ENCODE peak calls at places on chromosomes 4 and X, in four cellular contexts. Z, B, O and E are unnamed samples. For H3K27me3, the result is how much of the 10 kb centered on the place peaks cover.

GRCh38 chr4:6953751-6954380 is 44.2 kb downstream of the TBC1D14 start:
- DNase-seq in Z (no peak), B (peak), O (peak), E (peak)

GRCh38 chr4:95409750-95410149 is 139.0 kb downstream of the UNC5C start:
- DNase-seq in Z (no peak), B (no peak), O (no peak), E (no peak)

GRCh38 chr4:33407496-33407895 is 2687.3 kb downstream of the PCDH7 start:
- DNase-seq in Z (no peak), B (no peak), O (no peak), E (peak)

GRCh38 chrX:84336646-84337045 is 148.6 kb upstream of the RPS6KA6 start:
- DNase-seq in Z (no peak), B (no peak), O (no peak), E (no peak)

GRCh38 chr4:141395246-141395830 is 174.6 kb downstream of the ZNF330 start:
- DNase-seq in Z (no peak), B (no peak), O (no peak), E (peak)

GRCh38 chr4:151983854-151984253 is 223.0 kb upstream of the GATB start:
- DNase-seq in Z (no peak), B (no peak), O (no peak), E (no peak)

GRCh38 chr4:151940926-151941617 is 180.3 kb upstream of the GATB start:
- DNase-seq in Z (no peak), B (no peak), O (no peak), E (peak)

GRCh38 chr4:11416071-11416766 is 12.5 kb downstream of the HS3ST1 start:
- DNase-seq in Z (no peak), B (no peak), O (no peak), E (no peak)

GRCh38 chr4:11039494-11040142 is 355.1 kb upstream of the CLNK start:
- DNase-seq in Z (no peak), B (no peak), O (no peak), E (no peak)

GRCh38 chr4:10347281-10347795 is 109.9 kb downstream of the ZNF518B start:
- DNase-seq in Z (no peak), B (no peak), O (no peak), E (no peak)

GRCh38 chrX:14758029-14758491 is 114.8 kb downstream of the FANCB start:
- DNase-seq in Z (no peak), B (no peak), O (no peak), E (no peak)

GRCh38 chr4:22625301-22625700 is 67.4 kb upstream of the GBA3 start:
- DNase-seq in Z (no peak), B (no peak), O (no peak), E (no peak)

GRCh38 chrX:130728208-130728607 is 174.8 kb downstream of the ENOX2 start:
- DNase-seq in Z (no peak), B (no peak), O (no peak), E (peak)

GRCh38 chr4:81214518-81215218 is 354 bp downstream of the PRKG2 start:
- DNase-seq in Z (no peak), B (peak), O (no peak), E (no peak)

GRCh38 chr4:5524451-5524850 is 183.9 kb downstream of the EVC2 start:
- DNase-seq in Z (no peak), B (no peak), O (no peak), E (no peak)

GRCh38 chr4:186570193-186570996 is 15.0 kb upstream of the MTNR1A start:
- DNase-seq in Z (no peak), B (no peak), O (peak), E (peak)

GRCh38 chr4:121728798-121729226 is 32.0 kb upstream of the ANXA5 start:
- DNase-seq in Z (no peak), B (no peak), O (no peak), E (peak)

GRCh38 chr4:54784188-54784671 is 126.5 kb downstream of the KIT start:
- DNase-seq in Z (no peak), B (peak), O (peak), E (no peak)

GRCh38 chr4:182257503-182257902 is 14.3 kb downstream of the TENM3 start:
- DNase-seq in Z (no peak), B (no peak), O (no peak), E (no peak)

GRCh38 chrX:47380268-47380667 is 9.9 kb downstream of the ZNF157 start:
- DNase-seq in Z (peak), B (peak), O (no peak), E (peak)

GRCh38 chr4:146998157-146998556 is 52.5 kb upstream of the TTC29 start:
- DNase-seq in Z (no peak), B (no peak), O (no peak), E (peak)

GRCh38 chr4:53716471-53717063 is 125.3 kb upstream of the LNX1 start:
- DNase-seq in Z (no peak), B (no peak), O (no peak), E (no peak)

GRCh38 chr4:53721276-53721675 is 130.0 kb upstream of the LNX1 start:
- DNase-seq in Z (no peak), B (no peak), O (no peak), E (no peak)

GRCh38 chr4:53722110-53722509 is 130.8 kb upstream of the LNX1 start:
- DNase-seq in Z (no peak), B (no peak), O (no peak), E (no peak)

GRCh38 chr4:53717064-53717549 is 125.8 kb upstream of the LNX1 start:
- DNase-seq in Z (no peak), B (no peak), O (no peak), E (no peak)

DNA sequence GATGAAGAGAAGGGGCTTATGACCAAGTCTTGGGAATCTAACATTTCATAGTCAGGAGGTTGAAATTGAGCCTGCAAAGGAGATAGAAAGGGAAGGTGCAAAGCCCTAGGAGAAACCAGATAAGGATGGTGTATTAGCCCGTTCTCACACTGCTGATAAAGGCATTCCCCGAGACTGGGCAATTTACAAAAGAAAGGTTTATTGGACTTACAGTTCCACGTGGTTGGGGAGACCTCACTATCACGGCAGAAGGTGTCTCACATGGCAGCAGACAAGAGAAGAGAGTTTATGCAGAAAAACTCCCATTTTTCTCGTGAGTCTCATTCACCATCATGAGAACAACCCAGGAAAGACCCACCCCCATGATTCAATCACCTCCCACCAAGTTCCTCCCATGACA is 129.5 kb upstream of the LNX1 start:
- DNase-seq in Z (no peak), B (no peak), O (no peak), E (no peak)
- H3K4me3 ChIP-seq in Z (no peak), B (no peak), O (no peak), E (no peak)

GRCh38 chrX:135639066-135639815 is 74.2 kb upstream of the CT45A1 start:
- DNase-seq in Z (no peak), B (no peak), O (no peak), E (no peak)
- H3K27me3 ChIP-seq in Z (under half), B (under half), O (under half), E (under half)

GRCh38 chr4:173519130-173520101 is 10.6 kb downstream of the HAND2 start:
- DNase-seq in Z (no peak), B (no peak), O (no peak), E (no peak)
- H3K4me3 ChIP-seq in Z (no peak), B (no peak), O (no peak), E (no peak)

GRCh38 chr4:8708401-8709021 is 115.9 kb downstream of the CPZ start:
- DNase-seq in Z (no peak), B (peak), O (no peak), E (no peak)

GRCh38 chr4:8707045-8707781 is 114.6 kb downstream of the CPZ start:
- DNase-seq in Z (no peak), B (peak), O (no peak), E (no peak)

GRCh38 chr4:8704632-8705031 is 112.1 kb downstream of the CPZ start:
- DNase-seq in Z (no peak), B (no peak), O (no peak), E (no peak)

GRCh38 chr4:8705161-8706145 is 112.9 kb downstream of the CPZ start:
- DNase-seq in Z (no peak), B (peak), O (no peak), E (no peak)

GRCh38 chr4:8706221-8707044 is 113.9 kb downstream of the CPZ start:
- DNase-seq in Z (no peak), B (peak), O (no peak), E (no peak)
- H3K27me3 ChIP-seq in Z (under half), B (under half), O (under half), E (under half)

GRCh38 chrX:153687121-153688039 is at the start of gene SLC6A8:
- DNase-seq in Z (peak), B (peak), O (peak), E (no peak)

GRCh38 chrX:153685751-153686676 is 1.7 kb upstream of the SLC6A8 start:
- DNase-seq in Z (no peak), B (no peak), O (no peak), E (no peak)

GRCh38 chrX:153688071-153688470 is 345 bp downstream of the SLC6A8 start:
- DNase-seq in Z (no peak), B (no peak), O (no peak), E (no peak)

GRCh38 chrX:153684447-153685178 is 3.1 kb upstream of the SLC6A8 start:
- DNase-seq in Z (no peak), B (no peak), O (no peak), E (no peak)

DNA sequence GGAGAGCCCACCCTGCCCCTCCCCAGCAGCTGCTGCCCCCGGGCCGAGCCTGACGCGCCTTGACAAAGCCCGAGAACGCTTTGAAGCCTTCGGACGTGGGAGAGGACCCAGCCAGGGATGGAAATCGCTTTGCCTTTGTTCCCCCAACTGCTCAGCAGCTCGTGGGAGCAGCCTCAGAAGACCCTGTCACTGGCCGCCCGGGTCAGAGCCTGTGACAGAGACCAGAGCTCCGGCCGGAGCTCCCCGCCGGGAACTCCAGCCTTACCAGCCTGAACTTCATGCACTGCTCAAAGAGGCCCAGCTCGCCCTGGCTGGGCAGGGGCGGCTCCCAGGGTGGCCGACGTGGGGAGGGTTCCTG is 2.6 kb upstream of the SLC6A8 start:
- DNase-seq in Z (no peak), B (no peak), O (no peak), E (no peak)
- H3K4me3 ChIP-seq in Z (no peak), B (no peak), O (no peak), E (no peak)

GRCh38 chrX:100085851-100086250 is 324.2 kb downstream of the PCDH19 start:
- DNase-seq in Z (no peak), B (no peak), O (no peak), E (peak)

GRCh38 chrX:100083146-100083715 is 326.8 kb downstream of the PCDH19 start:
- DNase-seq in Z (no peak), B (no peak), O (no peak), E (peak)
- H3K27me3 ChIP-seq in Z (under half), B (under half), O (under half), E (under half)

GRCh38 chrX:48636776-48637175 is 39.5 kb downstream of the WDR13 start:
- DNase-seq in Z (no peak), B (no peak), O (no peak), E (no peak)

GRCh38 chrX:48636286-48636685 is 39.0 kb downstream of the WDR13 start:
- DNase-seq in Z (no peak), B (no peak), O (no peak), E (no peak)

GRCh38 chrX:48626401-48627298 is 29.4 kb downstream of the WDR13 start:
- DNase-seq in Z (no peak), B (no peak), O (no peak), E (peak)

GRCh38 chrX:48632207-48632606 is 34.9 kb downstream of the WDR13 start:
- DNase-seq in Z (no peak), B (no peak), O (no peak), E (no peak)

GRCh38 chrX:48631376-48632090 is 34.2 kb downstream of the WDR13 start:
- DNase-seq in Z (peak), B (peak), O (peak), E (peak)
- H3K4me3 ChIP-seq in Z (no peak), B (no peak), O (peak), E (no peak)

GRCh38 chr4:1538096-1538410 is 131.8 kb upstream of the NKX1-1 start:
- DNase-seq in Z (no peak), B (peak), O (no peak), E (no peak)

GRCh38 chr4:1535926-1536578 is 129.8 kb upstream of the NKX1-1 start:
- DNase-seq in Z (no peak), B (peak), O (no peak), E (no peak)

GRCh38 chr4:1537410-1538095 is 131.3 kb upstream of the NKX1-1 start:
- DNase-seq in Z (no peak), B (peak), O (no peak), E (no peak)

GRCh38 chr4:1534876-1535526 is 128.8 kb upstream of the NKX1-1 start:
- DNase-seq in Z (no peak), B (peak), O (no peak), E (no peak)

GRCh38 chr4:1536579-1537409 is 130.6 kb upstream of the NKX1-1 start:
- DNase-seq in Z (no peak), B (peak), O (no peak), E (no peak)
- H3K27me3 ChIP-seq in Z (under half), B (under half), O (under half), E (under half)

DNA sequence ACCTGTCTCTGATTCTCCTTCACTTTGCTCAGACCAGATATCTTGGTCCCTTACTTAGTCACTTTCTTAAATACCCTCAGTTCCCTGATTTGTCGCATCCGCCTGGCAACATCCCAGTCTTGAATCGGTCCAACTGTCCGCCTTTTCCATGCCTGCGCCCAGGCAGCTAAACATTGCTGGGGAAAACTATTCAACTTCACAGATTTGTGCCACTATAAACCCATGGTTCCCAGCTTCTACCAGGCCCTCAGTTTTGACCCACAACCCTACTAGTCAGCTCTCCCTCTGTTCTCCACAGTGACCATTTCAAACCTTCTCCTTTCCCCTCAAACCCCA is 451 bp upstream of the FGD1 start:
- DNase-seq in Z (no peak), B (no peak), O (no peak), E (no peak)
- H3K4me3 ChIP-seq in Z (no peak), B (peak), O (peak), E (no peak)